ENCODE peak calls at places on chromosome 16, in seven cellular contexts. P, D, S, O, H, K and G are unnamed samples.

GRCh38 chr16:2919511-2920255 is 8.0 kb downstream of the FLYWCH1 start:
- DNase-seq in P (peak), D (no peak), S (no peak), O (no peak), H (peak), K (peak), G (no peak)

GRCh38 chr16:53085539-53086450 is 31.0 kb downstream of the CHD9 start:
- DNase-seq in P (peak), D (no peak), S (no peak), O (no peak), H (no peak), K (no peak), G (no peak)

GRCh38 chr16:10126686-10127085 is 55.5 kb downstream of the GRIN2A start:
- DNase-seq in P (no peak), D (no peak), S (no peak), O (no peak), H (no peak), K (no peak), G (no peak)

GRCh38 chr16:6190756-6191155 is 1093.2 kb upstream of the EEF2KMT start:
- DNase-seq in P (no peak), D (no peak), S (no peak), O (no peak), H (no peak), K (no peak), G (no peak)

GRCh38 chr16:18816286-18816685 is 14.9 kb upstream of the ARL6IP1 start:
- DNase-seq in P (no peak), D (no peak), S (no peak), O (no peak), H (no peak), K (no peak), G (no peak)

GRCh38 chr16:50154369-50154947 is 1.4 kb downstream of the TENT4B start:
- DNase-seq in P (peak), D (no peak), S (no peak), O (no peak), H (no peak), K (peak), G (no peak)

GRCh38 chr16:15765880-15766279 is 90.9 kb downstream of the MYH11 start:
- DNase-seq in P (peak), D (no peak), S (peak), O (peak), H (peak), K (peak), G (peak)

GRCh38 chr16:83308414-83308813 is 499.4 kb upstream of the HSBP1 start:
- DNase-seq in P (no peak), D (no peak), S (no peak), O (no peak), H (no peak), K (no peak), G (no peak)

GRCh38 chr16:50685456-50686058 is 4.4 kb upstream of the SNX20 start:
- DNase-seq in P (no peak), D (no peak), S (no peak), O (no peak), H (no peak), K (no peak), G (no peak)

GRCh38 chr16:51163366-51163765 is 12.3 kb upstream of the SALL1 start:
- DNase-seq in P (no peak), D (no peak), S (no peak), O (no peak), H (no peak), K (no peak), G (no peak)

GRCh38 chr16:55502801-55503366 is 6.0 kb upstream of the LPCAT2 start:
- DNase-seq in P (peak), D (no peak), S (no peak), O (no peak), H (peak), K (no peak), G (no peak)

GRCh38 chr16:4324871-4325740 is 9.2 kb downstream of the GLIS2 start:
- DNase-seq in P (peak), D (no peak), S (no peak), O (no peak), H (no peak), K (no peak), G (no peak)

GRCh38 chr16:16095646-16096045 is 127.6 kb downstream of the ABCC6 start:
- DNase-seq in P (no peak), D (no peak), S (no peak), O (no peak), H (no peak), K (no peak), G (no peak)

GRCh38 chr16:84614914-84615813 is 2.7 kb downstream of the COTL1 start:
- DNase-seq in P (no peak), D (no peak), S (no peak), O (no peak), H (no peak), K (no peak), G (no peak)

GRCh38 chr16:27234603-27235002 is 31.3 kb downstream of the KDM8 start:
- DNase-seq in P (no peak), D (no peak), S (no peak), O (no peak), H (no peak), K (no peak), G (no peak)

GRCh38 chr16:48025359-48025758 is 130.4 kb downstream of the ABCC12 start:
- DNase-seq in P (no peak), D (no peak), S (no peak), O (no peak), H (no peak), K (no peak), G (no peak)

GRCh38 chr16:88344411-88345030 is 38.2 kb upstream of the ZNF469 start:
- DNase-seq in P (no peak), D (no peak), S (no peak), O (no peak), H (no peak), K (no peak), G (no peak)

GRCh38 chr16:89696598-89697128 is 4.8 kb downstream of the SPATA2L start:
- DNase-seq in P (peak), D (no peak), S (no peak), O (peak), H (no peak), K (no peak), G (no peak)

GRCh38 chr16:30533748-30534367 is 800 bp downstream of the ZNF747 start:
- DNase-seq in P (peak), D (no peak), S (no peak), O (no peak), H (no peak), K (no peak), G (no peak)

GRCh38 chr16:53495325-53495724 is 7.7 kb downstream of the AKTIP start:
- DNase-seq in P (no peak), D (no peak), S (no peak), O (no peak), H (no peak), K (no peak), G (no peak)

GRCh38 chr16:87968541-87968940 is 17.3 kb downstream of the BANP start:
- DNase-seq in P (no peak), D (no peak), S (no peak), O (no peak), H (no peak), K (no peak), G (no peak)

GRCh38 chr16:35195864-35196216 is 1736.4 kb downstream of the TP53TG3F start:
- DNase-seq in P (no peak), D (no peak), S (no peak), O (no peak), H (no peak), K (no peak), G (no peak)

GRCh38 chr16:49024896-49025295 is 256.7 kb downstream of the CBLN1 start:
- DNase-seq in P (no peak), D (no peak), S (no peak), O (no peak), H (no peak), K (no peak), G (no peak)

GRCh38 chr16:3866703-3867431 is 13.6 kb downstream of the CREBBP start:
- DNase-seq in P (no peak), D (no peak), S (no peak), O (no peak), H (no peak), K (no peak), G (no peak)

GRCh38 chr16:78249832-78250231 is 150.4 kb downstream of the WWOX start:
- DNase-seq in P (no peak), D (no peak), S (no peak), O (no peak), H (no peak), K (no peak), G (no peak)

GRCh38 chr16:59213952-59214351 is 479.8 kb upstream of the GOT2 start:
- DNase-seq in P (no peak), D (no peak), S (no peak), O (no peak), H (no peak), K (no peak), G (no peak)

GRCh38 chr16:10565167-10565566 is 15.2 kb downstream of the EMP2 start:
- DNase-seq in P (no peak), D (no peak), S (no peak), O (no peak), H (peak), K (no peak), G (no peak)

GRCh38 chr16:66903544-66904427 is 14.9 kb downstream of the CDH16 start:
- DNase-seq in P (peak), D (no peak), S (no peak), O (peak), H (no peak), K (no peak), G (peak)

GRCh38 chr16:85557083-85557975 is 55.8 kb upstream of the GSE1 start:
- DNase-seq in P (peak), D (no peak), S (no peak), O (no peak), H (peak), K (peak), G (no peak)

GRCh38 chr16:87686697-87687570 is 78.9 kb downstream of the KLHDC4 start:
- DNase-seq in P (no peak), D (no peak), S (no peak), O (no peak), H (no peak), K (no peak), G (no peak)

GRCh38 chr16:82524939-82525338 is 101.8 kb upstream of the CDH13 start:
- DNase-seq in P (no peak), D (no peak), S (no peak), O (no peak), H (peak), K (no peak), G (no peak)

GRCh38 chr16:31072540-31073072 is 1.4 kb downstream of the ZNF668 start:
- DNase-seq in P (peak), D (no peak), S (no peak), O (no peak), H (peak), K (peak), G (no peak)

GRCh38 chr16:21275529-21275928 is 2.6 kb downstream of the CRYM start:
- DNase-seq in P (no peak), D (no peak), S (no peak), O (no peak), H (no peak), K (no peak), G (no peak)

GRCh38 chr16:56424791-56425438 is 430 bp downstream of the AMFR start:
- DNase-seq in P (peak), D (no peak), S (no peak), O (peak), H (no peak), K (peak), G (peak)

GRCh38 chr16:9772526-9772925 is 409.7 kb downstream of the GRIN2A start:
- DNase-seq in P (no peak), D (no peak), S (no peak), O (no peak), H (no peak), K (no peak), G (no peak)

DNA sequence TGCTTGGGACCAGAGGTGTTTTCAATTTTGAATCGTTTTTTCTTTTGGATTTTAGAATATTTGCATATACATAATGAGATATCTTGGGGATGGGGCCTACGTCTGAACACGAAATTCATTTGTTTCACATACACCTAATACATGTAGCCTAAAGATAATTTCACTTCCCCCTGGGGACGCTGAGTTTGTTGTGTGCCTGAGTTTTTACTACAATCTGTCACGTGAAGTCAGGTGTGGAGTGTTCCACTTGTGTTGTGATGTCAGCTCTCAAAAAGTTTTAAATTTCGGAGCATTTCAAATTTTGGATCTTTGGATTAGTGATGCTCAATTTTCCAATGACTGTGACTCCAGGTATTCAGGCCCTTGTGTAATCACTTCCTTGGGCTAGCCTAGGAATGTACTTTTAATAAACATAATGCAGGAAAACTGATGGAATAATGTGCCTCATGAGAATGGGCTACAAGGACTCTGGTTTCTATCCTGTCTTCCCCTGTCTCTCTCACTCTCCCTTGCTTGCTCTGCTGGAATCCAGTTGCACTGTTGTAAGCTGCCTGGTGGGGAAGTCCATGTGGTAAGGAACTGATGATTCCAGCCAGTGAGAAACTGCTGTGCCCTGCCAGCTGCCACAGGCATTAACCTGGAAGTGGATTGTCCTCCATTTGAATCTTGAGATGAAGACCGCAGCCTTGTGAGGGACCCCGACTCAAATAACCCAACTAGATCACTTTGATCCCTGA is 403.8 kb downstream of the SHISA9 start:
- DNase-seq in P (no peak), D (no peak), S (no peak), O (no peak), H (no peak), K (no peak), G (no peak)
- TF ChIP-seq TAF1 in P (no peak), D (no peak), S (no peak), O (no peak), H (no peak), K (no peak), G (no peak)

DNA sequence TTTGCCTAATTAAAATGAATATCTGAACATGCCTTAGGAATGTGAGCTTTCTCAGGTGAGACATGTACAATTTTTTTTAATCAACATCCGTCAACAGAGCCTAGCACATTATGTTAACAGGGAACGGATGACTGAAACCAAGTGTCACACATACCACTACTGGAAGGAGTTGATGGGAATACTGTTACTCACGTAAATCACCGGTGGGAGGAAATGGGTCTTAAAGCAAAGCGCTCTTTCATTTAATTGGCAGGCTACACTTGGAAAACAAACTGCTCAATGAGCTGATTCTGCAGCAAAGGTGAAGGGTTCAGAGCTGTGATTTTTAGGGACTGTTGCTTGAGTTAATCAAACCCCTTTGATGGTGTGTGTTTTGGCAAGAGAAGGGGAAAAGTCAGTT is 4.8 kb downstream of the CPPED1 start:
- DNase-seq in P (no peak), D (no peak), S (no peak), O (no peak), H (no peak), K (no peak), G (no peak)
- TF ChIP-seq POLR2AphosphoS5 in P (no peak), D (no peak), S (no peak), O (no peak), H (no peak), K (no peak), G (no peak)

DNA sequence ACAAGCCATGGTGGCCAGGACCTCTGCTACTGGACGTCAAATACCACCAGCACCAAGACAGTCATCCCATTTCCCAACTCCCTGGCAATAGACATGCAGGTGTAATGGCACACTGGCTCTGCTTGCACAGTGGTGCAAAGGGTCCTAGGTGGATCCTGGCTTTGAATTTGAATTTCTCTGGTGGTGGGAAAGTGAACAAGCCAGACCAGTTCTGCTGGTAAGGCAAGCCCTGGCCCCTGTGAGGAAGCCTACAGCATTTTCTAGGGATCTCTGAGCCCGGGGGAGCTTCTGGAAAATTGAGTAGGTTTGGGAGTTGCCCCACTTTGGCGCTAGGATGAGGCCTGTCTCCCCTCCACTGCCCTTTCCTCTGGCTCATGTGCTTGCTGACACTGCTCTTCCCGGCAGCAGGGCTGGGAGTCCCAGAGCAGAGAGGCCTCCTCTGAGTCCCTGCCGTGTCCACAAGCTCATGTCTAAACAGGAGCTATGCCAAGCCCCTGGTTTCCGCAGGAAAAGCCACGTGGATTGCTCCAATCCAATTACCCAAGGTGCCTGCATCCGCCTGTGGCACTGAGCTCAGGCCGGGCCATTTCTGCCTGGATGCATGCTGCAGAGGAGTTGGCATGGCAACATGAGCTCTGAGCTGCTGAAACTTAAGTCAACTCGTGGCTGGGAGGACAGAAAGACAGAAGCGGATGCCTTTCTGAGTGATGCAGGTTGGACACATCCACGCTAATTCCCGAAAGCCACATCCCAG is 67.0 kb downstream of the PRMT7 start:
- DNase-seq in P (peak), D (no peak), S (no peak), O (no peak), H (no peak), K (no peak), G (no peak)
- TF ChIP-seq TAF1 in P (no peak), D (no peak), S (no peak), O (no peak), H (no peak), K (no peak), G (no peak)

DNA sequence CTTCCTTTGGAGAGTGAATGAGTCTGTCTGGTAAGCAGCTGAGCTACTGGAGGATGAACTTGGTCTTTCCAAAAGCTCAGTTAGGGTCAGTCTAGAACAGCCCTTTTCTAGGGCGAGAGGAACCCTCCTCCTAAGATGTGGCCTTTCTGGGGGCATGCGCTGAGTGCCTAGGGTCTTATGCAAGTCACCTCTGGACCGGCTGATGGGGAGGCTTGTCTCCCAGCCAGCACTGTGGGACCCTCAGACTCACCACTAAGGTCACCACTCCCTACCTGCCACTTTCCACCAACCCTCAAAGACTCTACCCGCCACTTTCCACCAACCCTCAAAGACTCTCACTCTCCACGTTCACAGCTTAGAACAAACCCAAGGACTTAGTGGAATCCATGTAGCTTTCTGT is 26.8 kb downstream of the LMF1 start:
- DNase-seq in P (no peak), D (no peak), S (no peak), O (no peak), H (no peak), K (no peak), G (no peak)
- TF ChIP-seq POLR2AphosphoS5 in P (no peak), D (no peak), S (no peak), O (no peak), H (no peak), K (no peak), G (no peak)

DNA sequence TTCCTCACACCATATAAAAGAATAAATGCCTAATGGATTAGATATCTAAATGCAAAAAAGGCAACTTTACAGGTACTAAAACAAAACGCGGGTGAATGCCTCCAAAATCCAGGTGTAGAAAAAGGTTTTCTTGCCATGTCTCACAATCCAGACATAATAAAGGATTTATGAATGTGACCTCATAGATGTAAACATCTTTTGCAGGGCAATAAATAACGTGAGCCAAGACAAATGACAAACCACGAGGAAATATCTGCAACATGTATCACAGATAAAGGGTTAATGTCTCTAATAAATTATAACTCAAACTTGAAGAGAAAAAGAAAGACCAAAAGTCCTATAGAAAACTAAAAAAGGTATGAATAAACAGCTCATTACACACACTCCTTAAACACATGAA is 180.7 kb downstream of the PARN start:
- DNase-seq in P (no peak), D (no peak), S (no peak), O (no peak), H (no peak), K (no peak), G (no peak)
- TF ChIP-seq TAF1 in P (no peak), D (no peak), S (no peak), O (no peak), H (no peak), K (no peak), G (no peak)

GRCh38 chr16:69709456-69710084 is 16.8 kb downstream of the NQO1 start:
- DNase-seq in P (peak), D (no peak), S (peak), O (no peak), H (peak), K (peak), G (no peak)
- TF ChIP-seq POLR2AphosphoS5 in P (no peak), D (no peak), S (no peak), O (no peak), H (no peak), K (no peak), G (no peak)

GRCh38 chr16:17173134-17173729 is 297.5 kb downstream of the XYLT1 start:
- DNase-seq in P (no peak), D (no peak), S (no peak), O (no peak), H (peak), K (no peak), G (no peak)
- TF ChIP-seq TAF1 in P (no peak), D (no peak), S (no peak), O (no peak), H (no peak), K (no peak), G (no peak)